ENCODE peak calls at places on chromosomes 16 and 17, in eight cellular contexts. Y is breast epithelium, O is stomach, T is GM12892, R is transverse colon, X is esophagus muscularis mucosa, K is H1, B is prostate gland. Z is an unnamed sample.
A peak's percentile ranks its signal among the peaks of the same experiment; 100 is the strongest.

GRCh38 chr16:5041604-5042133 is 7.9 kb upstream of the NAGPA start:
- DNase-seq in B (no peak), O (no peak), T (no peak), Y (no peak), R (no peak), X (no peak), K (no peak), Z (no peak)

GRCh38 chr17:11598274-11599221 is at the start of gene DNAH9:
- DNase-seq in Y (peak; percentile 99), R (peak; percentile 96), O (peak; percentile 98), T (no peak), K (peak; percentile 96), B (peak; percentile 98), X (peak; percentile 98), Z (peak; percentile 97)

GRCh38 chr17:81336930-81337325 is 41.8 kb upstream of the SLC38A10 start:
- DNase-seq in O (no peak), R (peak; percentile 14), T (no peak), B (no peak), K (no peak), Y (no peak), X (no peak), Z (peak; percentile 65)

GRCh38 chr16:49340466-49340865 is 33.1 kb upstream of the C16orf78 start:
- DNase-seq in X (peak; percentile 45), T (no peak), R (no peak), O (no peak), Y (no peak), B (no peak), K (no peak), Z (peak; percentile 7)

GRCh38 chr17:33674685-33675084 is 381.6 kb upstream of the ASIC2 start:
- DNase-seq in R (peak; percentile 46), K (peak; percentile 85), O (peak; percentile 51), X (no peak), T (peak; percentile 29), B (peak; percentile 38), Y (peak; percentile 46), Z (no peak)

GRCh38 chr17:60640503-60640902 is 37.1 kb upstream of the BCAS3 start:
- DNase-seq in B (no peak), O (no peak), R (no peak), T (no peak), K (no peak), X (no peak), Y (no peak), Z (no peak)

GRCh38 chr17:41420134-41420533 is 4.3 kb downstream of the KRT37 start:
- DNase-seq in K (no peak), B (peak; percentile 46), O (no peak), R (no peak), X (no peak), Y (peak; percentile 44), T (no peak), Z (no peak)

GRCh38 chr17:17765359-17765758 is 71.4 kb downstream of the SREBF1 start:
- DNase-seq in R (no peak), T (no peak), Y (no peak), B (no peak), O (no peak), X (no peak), K (no peak), Z (no peak)

GRCh38 chr17:81043725-81044427 is 8.9 kb downstream of the BAIAP2 start:
- DNase-seq in X (no peak), B (no peak), Y (peak; percentile 90), K (no peak), T (no peak), R (no peak), O (peak; percentile 76), Z (no peak)

GRCh38 chr17:10516065-10516464 is 2.3 kb downstream of the MYH1 start:
- DNase-seq in R (no peak), Y (no peak), K (no peak), B (no peak), X (no peak), T (no peak), O (no peak), Z (no peak)

GRCh38 chr17:43875476-43876147 is 28.6 kb downstream of the CD300LG start:
- DNase-seq in R (no peak), O (no peak), K (no peak), X (no peak), B (no peak), Y (no peak), T (no peak), Z (no peak)

GRCh38 chr17:73647767-73648542 is 3.7 kb upstream of the SDK2 start:
- DNase-seq in X (no peak), O (peak; percentile 18), R (no peak), K (no peak), Y (no peak), T (no peak), B (no peak), Z (no peak)

GRCh38 chr17:63173450-63173849 is 207.4 kb downstream of the TANC2 start:
- DNase-seq in Y (no peak), X (no peak), O (no peak), R (no peak), T (no peak), B (no peak), K (no peak), Z (no peak)

GRCh38 chr17:49969134-49969759 is at the start of gene DLX4:
- DNase-seq in X (no peak), R (no peak), O (no peak), Y (no peak), T (peak; percentile 84), B (no peak), K (peak; percentile 81), Z (no peak)

GRCh38 chr17:62696256-62696655 is 68.8 kb downstream of the MRC2 start:
- DNase-seq in B (no peak), K (no peak), R (no peak), Y (no peak), X (no peak), T (no peak), O (no peak), Z (no peak)

GRCh38 chr16:13453325-13453724 is 466.6 kb upstream of the ERCC4 start:
- DNase-seq in X (no peak), B (no peak), O (no peak), Y (peak; percentile 23), K (no peak), R (no peak), T (no peak), Z (no peak)

GRCh38 chr17:63191610-63192009 is 225.6 kb downstream of the TANC2 start:
- DNase-seq in Y (no peak), R (peak; percentile 10), T (no peak), O (no peak), B (no peak), K (no peak), X (no peak), Z (no peak)

GRCh38 chr17:45247429-45248131 is 14.3 kb downstream of the SPATA32 start:
- DNase-seq in X (peak; percentile 95), O (peak; percentile 98), Y (peak; percentile 96), T (peak; percentile 100), B (peak; percentile 97), K (peak; percentile 97), R (peak; percentile 99), Z (peak; percentile 90)

GRCh38 chr17:45246338-45246737 is 15.6 kb downstream of the SPATA32 start:
- DNase-seq in X (no peak), K (no peak), O (no peak), B (no peak), T (no peak), R (no peak), Y (no peak), Z (no peak)

GRCh38 chr17:45244725-45245656 is 16.9 kb downstream of the SPATA32 start:
- DNase-seq in Y (no peak), O (no peak), X (no peak), B (no peak), K (no peak), R (no peak), T (no peak), Z (no peak)

GRCh38 chr17:45246861-45247428 is 14.9 kb downstream of the SPATA32 start:
- DNase-seq in X (no peak), O (no peak), R (no peak), T (no peak), Y (no peak), B (no peak), K (peak; percentile 83), Z (no peak)

GRCh38 chr17:45248132-45248936 is 13.6 kb downstream of the SPATA32 start:
- DNase-seq in R (peak; percentile 83), B (peak; percentile 51), Y (peak; percentile 66), O (peak; percentile 76), X (no peak), T (peak; percentile 95), K (no peak), Z (no peak)
- TF ChIP-seq POLR2A in R (peak; percentile 53), B (no peak), Y (no peak), O (no peak), X (no peak), T (peak; percentile 66), K (peak; percentile 55), Z (no peak)

GRCh38 chr16:81511371-81511770 is 66.8 kb downstream of the CMIP start:
- DNase-seq in X (no peak), O (no peak), K (no peak), T (no peak), Y (no peak), R (no peak), B (no peak), Z (no peak)
- TF ChIP-seq POLR2AphosphoS5 in X (no peak), O (no peak), K (no peak), T (no peak), Y (no peak), R (no peak), B (no peak), Z (no peak)

DNA sequence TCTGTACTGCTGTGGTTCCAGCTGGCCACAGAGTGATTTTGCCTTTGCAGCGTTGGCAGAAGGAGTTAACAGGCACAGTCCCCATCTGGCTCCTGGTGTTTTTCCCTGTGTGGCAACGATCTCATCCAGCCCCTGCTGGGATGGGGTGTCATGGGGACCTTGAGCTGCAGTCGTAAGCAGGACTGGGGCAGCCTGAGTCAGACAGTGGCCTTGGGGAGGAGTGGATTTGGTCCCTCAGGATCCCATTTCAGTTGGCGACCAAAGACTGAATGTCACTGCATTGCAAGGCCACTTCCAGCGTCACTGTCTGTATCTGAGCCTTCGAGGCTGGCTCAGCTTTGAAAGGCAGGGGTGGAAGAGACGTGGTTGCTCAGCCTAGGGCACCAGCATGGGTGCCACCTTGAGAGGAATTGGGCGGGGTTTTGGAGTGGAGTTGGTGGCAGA is 11.9 kb downstream of the TMEM94 start:
- DNase-seq in R (no peak), Y (no peak), B (no peak), T (no peak), O (no peak), X (no peak), K (no peak), Z (no peak)
- TF ChIP-seq POLR2A in R (no peak), Y (no peak), B (no peak), T (no peak), O (no peak), X (no peak), K (no peak), Z (no peak)

GRCh38 chr17:7593296-7593695 is 3.4 kb upstream of the SOX15 start:
- DNase-seq in T (no peak), X (no peak), Y (no peak), K (no peak), O (no peak), B (no peak), R (no peak), Z (no peak)
- TF ChIP-seq POLR2AphosphoS5 in T (no peak), X (no peak), Y (no peak), K (no peak), O (no peak), B (no peak), R (no peak), Z (no peak)

GRCh38 chr17:32558328-32558955 is 71.6 kb downstream of the CDK5R1 start:
- DNase-seq in O (no peak), R (no peak), T (no peak), X (no peak), Y (no peak), K (no peak), B (no peak), Z (no peak)
- TF ChIP-seq POLR2A in O (no peak), R (no peak), T (no peak), X (no peak), Y (no peak), K (no peak), B (no peak), Z (no peak)